ENCODE peak calls at places on chromosomes 5 and 9, in ten cellular contexts. One of them, this sample, is unnamed.

GRCh38 chr5:96427823-96428222 is 5.2 kb downstream of the PCSK1 start:
- DNase-seq in AG08396: no peak
- DNase-seq in kidney tubule cell: peak; percentile 5
- DNase-seq in NCI-H2081 treated with DMSO at 0.1 percent for 48 hours: no peak
- DNase-seq in ecto neural progenitor cell: no peak
- DNase-seq in activated T-helper 2 cell treated with anti-CD3 and anti-CD28 coated beads, Interferon-gamma antibody, Interleukin-2, Interleukin-4, amounts not matched to agents 10 μg/mL and 5 μg/mL and 100 μg/mL, durations not matched to agents 14 hours and 24 hours and 36 hours: no peak
- DNase-seq in RWPE1: peak; percentile 40
- DNase-seq in smooth muscle cell of the brain vasculature: no peak
- DNase-seq in C1 segment of cervical spinal cord: no peak
- DNase-seq in activated CD4-positive, alpha-beta memory T cell treated with anti-CD3 and anti-CD28 coated beads for 36 hours: no peak
- DNase-seq in this sample: no peak

GRCh38 chr9:131682261-131682660 is 57.6 kb downstream of the RAPGEF1 start:
- DNase-seq in C1 segment of cervical spinal cord: no peak
- DNase-seq in NCI-H2081 treated with DMSO at 0.1 percent for 48 hours: no peak
- DNase-seq in RWPE1: no peak
- DNase-seq in activated CD4-positive, alpha-beta memory T cell treated with anti-CD3 and anti-CD28 coated beads for 36 hours: no peak
- DNase-seq in smooth muscle cell of the brain vasculature: no peak
- DNase-seq in ecto neural progenitor cell: no peak
- DNase-seq in kidney tubule cell: no peak
- DNase-seq in AG08396: no peak
- DNase-seq in activated T-helper 2 cell treated with anti-CD3 and anti-CD28 coated beads, Interferon-gamma antibody, Interleukin-2, Interleukin-4, amounts not matched to agents 10 μg/mL and 5 μg/mL and 100 μg/mL, durations not matched to agents 14 hours and 24 hours and 36 hours: no peak
- DNase-seq in this sample: no peak

GRCh38 chr9:95027914-95028854 is 289.3 kb downstream of the FANCC start:
- DNase-seq in C1 segment of cervical spinal cord: no peak
- DNase-seq in ecto neural progenitor cell: no peak
- DNase-seq in smooth muscle cell of the brain vasculature: no peak
- DNase-seq in AG08396: no peak
- DNase-seq in NCI-H2081 treated with DMSO at 0.1 percent for 48 hours: no peak
- DNase-seq in activated T-helper 2 cell treated with anti-CD3 and anti-CD28 coated beads, Interferon-gamma antibody, Interleukin-2, Interleukin-4, amounts not matched to agents 10 μg/mL and 5 μg/mL and 100 μg/mL, durations not matched to agents 14 hours and 24 hours and 36 hours: no peak
- DNase-seq in kidney tubule cell: peak; percentile 59
- DNase-seq in RWPE1: no peak
- DNase-seq in activated CD4-positive, alpha-beta memory T cell treated with anti-CD3 and anti-CD28 coated beads for 36 hours: no peak
- DNase-seq in this sample: no peak

GRCh38 chr5:138000102-138000723 is 32.7 kb downstream of the FAM13B start:
- DNase-seq in ecto neural progenitor cell: no peak
- DNase-seq in smooth muscle cell of the brain vasculature: no peak
- DNase-seq in activated CD4-positive, alpha-beta memory T cell treated with anti-CD3 and anti-CD28 coated beads for 36 hours: no peak
- DNase-seq in NCI-H2081 treated with DMSO at 0.1 percent for 48 hours: no peak
- DNase-seq in C1 segment of cervical spinal cord: no peak
- DNase-seq in AG08396: no peak
- DNase-seq in kidney tubule cell: peak; percentile 88
- DNase-seq in RWPE1: peak; percentile 21
- DNase-seq in activated T-helper 2 cell treated with anti-CD3 and anti-CD28 coated beads, Interferon-gamma antibody, Interleukin-2, Interleukin-4, amounts not matched to agents 10 μg/mL and 5 μg/mL and 100 μg/mL, durations not matched to agents 14 hours and 24 hours and 36 hours: no peak
- DNase-seq in this sample: peak; percentile 42

GRCh38 chr5:178119915-178120660 is 6.8 kb downstream of the N4BP3 start:
- DNase-seq in kidney tubule cell: no peak
- DNase-seq in smooth muscle cell of the brain vasculature: no peak
- DNase-seq in ecto neural progenitor cell: no peak
- DNase-seq in RWPE1: no peak
- DNase-seq in C1 segment of cervical spinal cord: no peak
- DNase-seq in activated CD4-positive, alpha-beta memory T cell treated with anti-CD3 and anti-CD28 coated beads for 36 hours: no peak
- DNase-seq in NCI-H2081 treated with DMSO at 0.1 percent for 48 hours: no peak
- DNase-seq in activated T-helper 2 cell treated with anti-CD3 and anti-CD28 coated beads, Interferon-gamma antibody, Interleukin-2, Interleukin-4, amounts not matched to agents 10 μg/mL and 5 μg/mL and 100 μg/mL, durations not matched to agents 14 hours and 24 hours and 36 hours: no peak
- DNase-seq in AG08396: peak; percentile 9
- DNase-seq in this sample: no peak

GRCh38 chr9:122239722-122240121 is 11.0 kb upstream of the LHX6 start:
- DNase-seq in kidney tubule cell: no peak
- DNase-seq in RWPE1: no peak
- DNase-seq in activated T-helper 2 cell treated with anti-CD3 and anti-CD28 coated beads, Interferon-gamma antibody, Interleukin-2, Interleukin-4, amounts not matched to agents 10 μg/mL and 5 μg/mL and 100 μg/mL, durations not matched to agents 14 hours and 24 hours and 36 hours: no peak
- DNase-seq in C1 segment of cervical spinal cord: no peak
- DNase-seq in NCI-H2081 treated with DMSO at 0.1 percent for 48 hours: no peak
- DNase-seq in activated CD4-positive, alpha-beta memory T cell treated with anti-CD3 and anti-CD28 coated beads for 36 hours: no peak
- DNase-seq in ecto neural progenitor cell: no peak
- DNase-seq in AG08396: no peak
- DNase-seq in smooth muscle cell of the brain vasculature: no peak
- DNase-seq in this sample: no peak

GRCh38 chr9:34989946-34990635 is 546 bp downstream of the DNAJB5 start:
- DNase-seq in activated T-helper 2 cell treated with anti-CD3 and anti-CD28 coated beads, Interferon-gamma antibody, Interleukin-2, Interleukin-4, amounts not matched to agents 10 μg/mL and 5 μg/mL and 100 μg/mL, durations not matched to agents 14 hours and 24 hours and 36 hours: peak; percentile 26
- DNase-seq in C1 segment of cervical spinal cord: peak; percentile 64
- DNase-seq in kidney tubule cell: peak; percentile 65
- DNase-seq in NCI-H2081 treated with DMSO at 0.1 percent for 48 hours: no peak
- DNase-seq in ecto neural progenitor cell: peak; percentile 88
- DNase-seq in AG08396: peak; percentile 62
- DNase-seq in activated CD4-positive, alpha-beta memory T cell treated with anti-CD3 and anti-CD28 coated beads for 36 hours: peak; percentile 64
- DNase-seq in RWPE1: no peak
- DNase-seq in smooth muscle cell of the brain vasculature: no peak
- DNase-seq in this sample: no peak

GRCh38 chr5:66436721-66437120 is 159.5 kb upstream of the MAST4 start:
- DNase-seq in activated CD4-positive, alpha-beta memory T cell treated with anti-CD3 and anti-CD28 coated beads for 36 hours: no peak
- DNase-seq in NCI-H2081 treated with DMSO at 0.1 percent for 48 hours: no peak
- DNase-seq in C1 segment of cervical spinal cord: no peak
- DNase-seq in smooth muscle cell of the brain vasculature: no peak
- DNase-seq in ecto neural progenitor cell: no peak
- DNase-seq in activated T-helper 2 cell treated with anti-CD3 and anti-CD28 coated beads, Interferon-gamma antibody, Interleukin-2, Interleukin-4, amounts not matched to agents 10 μg/mL and 5 μg/mL and 100 μg/mL, durations not matched to agents 14 hours and 24 hours and 36 hours: no peak
- DNase-seq in RWPE1: peak; percentile 13
- DNase-seq in AG08396: no peak
- DNase-seq in kidney tubule cell: peak; percentile 30
- DNase-seq in this sample: no peak

GRCh38 chr5:10421841-10422691 is 19.6 kb upstream of the ROPN1L start:
- DNase-seq in NCI-H2081 treated with DMSO at 0.1 percent for 48 hours: no peak
- DNase-seq in smooth muscle cell of the brain vasculature: no peak
- DNase-seq in kidney tubule cell: no peak
- DNase-seq in C1 segment of cervical spinal cord: peak; percentile 40
- DNase-seq in ecto neural progenitor cell: no peak
- DNase-seq in activated CD4-positive, alpha-beta memory T cell treated with anti-CD3 and anti-CD28 coated beads for 36 hours: peak; percentile 31
- DNase-seq in RWPE1: no peak
- DNase-seq in activated T-helper 2 cell treated with anti-CD3 and anti-CD28 coated beads, Interferon-gamma antibody, Interleukin-2, Interleukin-4, amounts not matched to agents 10 μg/mL and 5 μg/mL and 100 μg/mL, durations not matched to agents 14 hours and 24 hours and 36 hours: no peak
- DNase-seq in AG08396: no peak
- DNase-seq in this sample: no peak

GRCh38 chr9:124782661-124783574 is 6.0 kb downstream of the OLFML2A start:
- DNase-seq in AG08396: no peak
- DNase-seq in kidney tubule cell: no peak
- DNase-seq in smooth muscle cell of the brain vasculature: no peak
- DNase-seq in NCI-H2081 treated with DMSO at 0.1 percent for 48 hours: no peak
- DNase-seq in activated CD4-positive, alpha-beta memory T cell treated with anti-CD3 and anti-CD28 coated beads for 36 hours: no peak
- DNase-seq in ecto neural progenitor cell: no peak
- DNase-seq in activated T-helper 2 cell treated with anti-CD3 and anti-CD28 coated beads, Interferon-gamma antibody, Interleukin-2, Interleukin-4, amounts not matched to agents 10 μg/mL and 5 μg/mL and 100 μg/mL, durations not matched to agents 14 hours and 24 hours and 36 hours: no peak
- DNase-seq in C1 segment of cervical spinal cord: no peak
- DNase-seq in RWPE1: no peak
- DNase-seq in this sample: no peak

GRCh38 chr9:114655689-114656088 is 1.9 kb downstream of the TEX53 start:
- DNase-seq in NCI-H2081 treated with DMSO at 0.1 percent for 48 hours: no peak
- DNase-seq in RWPE1: no peak
- DNase-seq in ecto neural progenitor cell: no peak
- DNase-seq in activated CD4-positive, alpha-beta memory T cell treated with anti-CD3 and anti-CD28 coated beads for 36 hours: no peak
- DNase-seq in activated T-helper 2 cell treated with anti-CD3 and anti-CD28 coated beads, Interferon-gamma antibody, Interleukin-2, Interleukin-4, amounts not matched to agents 10 μg/mL and 5 μg/mL and 100 μg/mL, durations not matched to agents 14 hours and 24 hours and 36 hours: no peak
- DNase-seq in AG08396: no peak
- DNase-seq in smooth muscle cell of the brain vasculature: no peak
- DNase-seq in kidney tubule cell: peak; percentile 56
- DNase-seq in C1 segment of cervical spinal cord: no peak
- DNase-seq in this sample: no peak

GRCh38 chr5:138966236-138966985 is 91.3 kb upstream of the LRRTM2 start:
- DNase-seq in activated T-helper 2 cell treated with anti-CD3 and anti-CD28 coated beads, Interferon-gamma antibody, Interleukin-2, Interleukin-4, amounts not matched to agents 10 μg/mL and 5 μg/mL and 100 μg/mL, durations not matched to agents 14 hours and 24 hours and 36 hours: no peak
- DNase-seq in AG08396: no peak
- DNase-seq in RWPE1: no peak
- DNase-seq in NCI-H2081 treated with DMSO at 0.1 percent for 48 hours: no peak
- DNase-seq in ecto neural progenitor cell: no peak
- DNase-seq in smooth muscle cell of the brain vasculature: no peak
- DNase-seq in activated CD4-positive, alpha-beta memory T cell treated with anti-CD3 and anti-CD28 coated beads for 36 hours: no peak
- DNase-seq in C1 segment of cervical spinal cord: no peak
- DNase-seq in kidney tubule cell: peak; percentile 77
- DNase-seq in this sample: no peak

GRCh38 chr5:151413800-151414199 is 33.6 kb upstream of the SLC36A1 start:
- DNase-seq in C1 segment of cervical spinal cord: no peak
- DNase-seq in AG08396: no peak
- DNase-seq in activated T-helper 2 cell treated with anti-CD3 and anti-CD28 coated beads, Interferon-gamma antibody, Interleukin-2, Interleukin-4, amounts not matched to agents 10 μg/mL and 5 μg/mL and 100 μg/mL, durations not matched to agents 14 hours and 24 hours and 36 hours: no peak
- DNase-seq in activated CD4-positive, alpha-beta memory T cell treated with anti-CD3 and anti-CD28 coated beads for 36 hours: no peak
- DNase-seq in ecto neural progenitor cell: no peak
- DNase-seq in kidney tubule cell: no peak
- DNase-seq in NCI-H2081 treated with DMSO at 0.1 percent for 48 hours: no peak
- DNase-seq in smooth muscle cell of the brain vasculature: no peak
- DNase-seq in RWPE1: no peak
- DNase-seq in this sample: no peak

GRCh38 chr9:98538203-98538602 is 170.5 kb downstream of the GABBR2 start:
- DNase-seq in ecto neural progenitor cell: no peak
- DNase-seq in C1 segment of cervical spinal cord: no peak
- DNase-seq in activated CD4-positive, alpha-beta memory T cell treated with anti-CD3 and anti-CD28 coated beads for 36 hours: no peak
- DNase-seq in AG08396: no peak
- DNase-seq in activated T-helper 2 cell treated with anti-CD3 and anti-CD28 coated beads, Interferon-gamma antibody, Interleukin-2, Interleukin-4, amounts not matched to agents 10 μg/mL and 5 μg/mL and 100 μg/mL, durations not matched to agents 14 hours and 24 hours and 36 hours: no peak
- DNase-seq in smooth muscle cell of the brain vasculature: no peak
- DNase-seq in RWPE1: no peak
- DNase-seq in NCI-H2081 treated with DMSO at 0.1 percent for 48 hours: no peak
- DNase-seq in kidney tubule cell: no peak
- DNase-seq in this sample: no peak

GRCh38 chr5:61625682-61626620 is 293.9 kb downstream of the ZSWIM6 start:
- DNase-seq in activated T-helper 2 cell treated with anti-CD3 and anti-CD28 coated beads, Interferon-gamma antibody, Interleukin-2, Interleukin-4, amounts not matched to agents 10 μg/mL and 5 μg/mL and 100 μg/mL, durations not matched to agents 14 hours and 24 hours and 36 hours: no peak
- DNase-seq in C1 segment of cervical spinal cord: peak; percentile 82
- DNase-seq in kidney tubule cell: peak; percentile 68
- DNase-seq in NCI-H2081 treated with DMSO at 0.1 percent for 48 hours: no peak
- DNase-seq in activated CD4-positive, alpha-beta memory T cell treated with anti-CD3 and anti-CD28 coated beads for 36 hours: peak; percentile 59
- DNase-seq in AG08396: peak; percentile 82
- DNase-seq in smooth muscle cell of the brain vasculature: no peak
- DNase-seq in ecto neural progenitor cell: peak; percentile 83
- DNase-seq in RWPE1: peak; percentile 46
- DNase-seq in this sample: no peak

GRCh38 chr5:141695627-141696180 is 13.7 kb upstream of the ARAP3 start:
- DNase-seq in kidney tubule cell: peak; percentile 90
- DNase-seq in RWPE1: peak; percentile 74
- DNase-seq in ecto neural progenitor cell: no peak
- DNase-seq in activated T-helper 2 cell treated with anti-CD3 and anti-CD28 coated beads, Interferon-gamma antibody, Interleukin-2, Interleukin-4, amounts not matched to agents 10 μg/mL and 5 μg/mL and 100 μg/mL, durations not matched to agents 14 hours and 24 hours and 36 hours: no peak
- DNase-seq in activated CD4-positive, alpha-beta memory T cell treated with anti-CD3 and anti-CD28 coated beads for 36 hours: no peak
- DNase-seq in NCI-H2081 treated with DMSO at 0.1 percent for 48 hours: no peak
- DNase-seq in smooth muscle cell of the brain vasculature: no peak
- DNase-seq in C1 segment of cervical spinal cord: no peak
- DNase-seq in AG08396: no peak
- DNase-seq in this sample: no peak

GRCh38 chr9:135150981-135151380 is 63.5 kb downstream of the OLFM1 start:
- DNase-seq in AG08396: no peak
- DNase-seq in smooth muscle cell of the brain vasculature: no peak
- DNase-seq in ecto neural progenitor cell: no peak
- DNase-seq in NCI-H2081 treated with DMSO at 0.1 percent for 48 hours: no peak
- DNase-seq in activated CD4-positive, alpha-beta memory T cell treated with anti-CD3 and anti-CD28 coated beads for 36 hours: no peak
- DNase-seq in activated T-helper 2 cell treated with anti-CD3 and anti-CD28 coated beads, Interferon-gamma antibody, Interleukin-2, Interleukin-4, amounts not matched to agents 10 μg/mL and 5 μg/mL and 100 μg/mL, durations not matched to agents 14 hours and 24 hours and 36 hours: no peak
- DNase-seq in RWPE1: no peak
- DNase-seq in kidney tubule cell: no peak
- DNase-seq in C1 segment of cervical spinal cord: no peak
- DNase-seq in this sample: no peak

GRCh38 chr9:133869674-133870419 is 122.3 kb downstream of the VAV2 start:
- DNase-seq in ecto neural progenitor cell: no peak
- DNase-seq in activated CD4-positive, alpha-beta memory T cell treated with anti-CD3 and anti-CD28 coated beads for 36 hours: peak; percentile 40
- DNase-seq in AG08396: no peak
- DNase-seq in RWPE1: no peak
- DNase-seq in activated T-helper 2 cell treated with anti-CD3 and anti-CD28 coated beads, Interferon-gamma antibody, Interleukin-2, Interleukin-4, amounts not matched to agents 10 μg/mL and 5 μg/mL and 100 μg/mL, durations not matched to agents 14 hours and 24 hours and 36 hours: peak; percentile 39
- DNase-seq in C1 segment of cervical spinal cord: no peak
- DNase-seq in kidney tubule cell: no peak
- DNase-seq in smooth muscle cell of the brain vasculature: no peak
- DNase-seq in NCI-H2081 treated with DMSO at 0.1 percent for 48 hours: no peak
- DNase-seq in this sample: no peak

GRCh38 chr5:147567917-147568598 is 58.2 kb upstream of the DPYSL3 start:
- DNase-seq in smooth muscle cell of the brain vasculature: no peak
- DNase-seq in RWPE1: peak; percentile 35
- DNase-seq in NCI-H2081 treated with DMSO at 0.1 percent for 48 hours: no peak
- DNase-seq in activated CD4-positive, alpha-beta memory T cell treated with anti-CD3 and anti-CD28 coated beads for 36 hours: no peak
- DNase-seq in ecto neural progenitor cell: no peak
- DNase-seq in activated T-helper 2 cell treated with anti-CD3 and anti-CD28 coated beads, Interferon-gamma antibody, Interleukin-2, Interleukin-4, amounts not matched to agents 10 μg/mL and 5 μg/mL and 100 μg/mL, durations not matched to agents 14 hours and 24 hours and 36 hours: no peak
- DNase-seq in kidney tubule cell: peak; percentile 68
- DNase-seq in AG08396: peak; percentile 11
- DNase-seq in C1 segment of cervical spinal cord: no peak
- DNase-seq in this sample: peak; percentile 87

GRCh38 chr5:6914336-6914735 is 201.1 kb downstream of the TENT4A start:
- DNase-seq in smooth muscle cell of the brain vasculature: no peak
- DNase-seq in AG08396: no peak
- DNase-seq in NCI-H2081 treated with DMSO at 0.1 percent for 48 hours: no peak
- DNase-seq in activated T-helper 2 cell treated with anti-CD3 and anti-CD28 coated beads, Interferon-gamma antibody, Interleukin-2, Interleukin-4, amounts not matched to agents 10 μg/mL and 5 μg/mL and 100 μg/mL, durations not matched to agents 14 hours and 24 hours and 36 hours: no peak
- DNase-seq in C1 segment of cervical spinal cord: no peak
- DNase-seq in ecto neural progenitor cell: no peak
- DNase-seq in RWPE1: no peak
- DNase-seq in activated CD4-positive, alpha-beta memory T cell treated with anti-CD3 and anti-CD28 coated beads for 36 hours: no peak
- DNase-seq in kidney tubule cell: no peak
- DNase-seq in this sample: no peak

GRCh38 chr9:122254761-122255160 is 9.9 kb downstream of the RBM18 start:
- DNase-seq in AG08396: no peak
- DNase-seq in activated T-helper 2 cell treated with anti-CD3 and anti-CD28 coated beads, Interferon-gamma antibody, Interleukin-2, Interleukin-4, amounts not matched to agents 10 μg/mL and 5 μg/mL and 100 μg/mL, durations not matched to agents 14 hours and 24 hours and 36 hours: no peak
- DNase-seq in smooth muscle cell of the brain vasculature: no peak
- DNase-seq in RWPE1: no peak
- DNase-seq in C1 segment of cervical spinal cord: no peak
- DNase-seq in NCI-H2081 treated with DMSO at 0.1 percent for 48 hours: no peak
- DNase-seq in kidney tubule cell: no peak
- DNase-seq in ecto neural progenitor cell: no peak
- DNase-seq in activated CD4-positive, alpha-beta memory T cell treated with anti-CD3 and anti-CD28 coated beads for 36 hours: no peak
- DNase-seq in this sample: no peak

GRCh38 chr5:147037517-147038205 is 159.1 kb upstream of the PPP2R2B start:
- DNase-seq in smooth muscle cell of the brain vasculature: peak; percentile 18
- DNase-seq in C1 segment of cervical spinal cord: no peak
- DNase-seq in ecto neural progenitor cell: no peak
- DNase-seq in AG08396: peak; percentile 6
- DNase-seq in RWPE1: peak; percentile 70
- DNase-seq in kidney tubule cell: peak; percentile 79
- DNase-seq in activated T-helper 2 cell treated with anti-CD3 and anti-CD28 coated beads, Interferon-gamma antibody, Interleukin-2, Interleukin-4, amounts not matched to agents 10 μg/mL and 5 μg/mL and 100 μg/mL, durations not matched to agents 14 hours and 24 hours and 36 hours: no peak
- DNase-seq in activated CD4-positive, alpha-beta memory T cell treated with anti-CD3 and anti-CD28 coated beads for 36 hours: no peak
- DNase-seq in NCI-H2081 treated with DMSO at 0.1 percent for 48 hours: no peak
- DNase-seq in this sample: peak; percentile 70

GRCh38 chr9:124329393-124329792 is 71.6 kb downstream of the NEK6 start:
- DNase-seq in RWPE1: no peak
- DNase-seq in activated T-helper 2 cell treated with anti-CD3 and anti-CD28 coated beads, Interferon-gamma antibody, Interleukin-2, Interleukin-4, amounts not matched to agents 10 μg/mL and 5 μg/mL and 100 μg/mL, durations not matched to agents 14 hours and 24 hours and 36 hours: no peak
- DNase-seq in C1 segment of cervical spinal cord: peak; percentile 47
- DNase-seq in ecto neural progenitor cell: no peak
- DNase-seq in AG08396: no peak
- DNase-seq in smooth muscle cell of the brain vasculature: no peak
- DNase-seq in NCI-H2081 treated with DMSO at 0.1 percent for 48 hours: no peak
- DNase-seq in activated CD4-positive, alpha-beta memory T cell treated with anti-CD3 and anti-CD28 coated beads for 36 hours: no peak
- DNase-seq in kidney tubule cell: no peak
- DNase-seq in this sample: no peak

GRCh38 chr9:129392093-129392541 is 214.1 kb upstream of the IER5L start:
- DNase-seq in ecto neural progenitor cell: peak; percentile 49
- DNase-seq in activated T-helper 2 cell treated with anti-CD3 and anti-CD28 coated beads, Interferon-gamma antibody, Interleukin-2, Interleukin-4, amounts not matched to agents 10 μg/mL and 5 μg/mL and 100 μg/mL, durations not matched to agents 14 hours and 24 hours and 36 hours: no peak
- DNase-seq in RWPE1: no peak
- DNase-seq in AG08396: no peak
- DNase-seq in NCI-H2081 treated with DMSO at 0.1 percent for 48 hours: no peak
- DNase-seq in kidney tubule cell: no peak
- DNase-seq in smooth muscle cell of the brain vasculature: no peak
- DNase-seq in activated CD4-positive, alpha-beta memory T cell treated with anti-CD3 and anti-CD28 coated beads for 36 hours: no peak
- DNase-seq in C1 segment of cervical spinal cord: no peak
- DNase-seq in this sample: no peak